ENCODE peak calls at places on chromosomes 6 and 20, in five cellular contexts. X is neural crest cell, P is substantia nigra, D is endothelial cell, U is GM23248. C is an unnamed sample.
A peak's percentile ranks its signal among the peaks of the same experiment; 100 is the strongest.

GRCh38 chr20:36104244-36104643 is 50.3 kb upstream of the EPB41L1 start:
- DNase-seq in X (no peak), U (no peak), P (no peak), D (no peak), C (no peak)

GRCh38 chr6:3489032-3489757 is 32.3 kb upstream of the SLC22A23 start:
- DNase-seq in U (peak; percentile 80), X (no peak), P (no peak), D (no peak), C (peak; percentile 43)

GRCh38 chr20:37311710-37312355 is 22.4 kb downstream of the MANBAL start:
- DNase-seq in U (peak; percentile 78), X (no peak), P (no peak), D (no peak), C (peak; percentile 71)

GRCh38 chr20:35511814-35512420 is 17.5 kb downstream of the C20orf173 start:
- DNase-seq in D (peak; percentile 20), P (no peak), X (peak; percentile 13), U (peak; percentile 59), C (peak; percentile 56)

GRCh38 chr6:113630738-113631535 is 226.2 kb upstream of the MARCKS start:
- DNase-seq in U (peak; percentile 82), D (no peak), P (no peak), X (no peak), C (peak; percentile 13)

GRCh38 chr6:41092421-41093140 is 19.8 kb downstream of the NFYA start:
- DNase-seq in U (peak; percentile 54), P (no peak), X (no peak), D (no peak), C (peak; percentile 40)

GRCh38 chr6:169244684-169245383 is 8.8 kb downstream of the THBS2 start:
- DNase-seq in X (no peak), U (no peak), P (no peak), D (no peak), C (no peak)

GRCh38 chr6:36836091-36836770 is 3.0 kb downstream of the CPNE5 start:
- DNase-seq in U (no peak), X (no peak), P (no peak), D (no peak), C (no peak)

GRCh38 chr6:169723991-169724553 is at the start of gene PHF10:
- DNase-seq in U (peak; percentile 62), D (peak; percentile 44), X (peak; percentile 34), P (peak; percentile 40), C (peak; percentile 89)

GRCh38 chr6:18410412-18410811 is 23.3 kb downstream of the RNF144B start:
- DNase-seq in X (no peak), P (no peak), U (no peak), D (no peak), C (no peak)

GRCh38 chr6:49563006-49563886 is 12.8 kb downstream of the C6orf141 start:
- DNase-seq in P (no peak), D (no peak), X (no peak), U (no peak), C (no peak)

GRCh38 chr6:139483082-139483481 is 108.6 kb upstream of the CITED2 start:
- DNase-seq in U (no peak), P (no peak), D (no peak), X (no peak), C (no peak)

GRCh38 chr6:114284281-114284680 is 58.5 kb downstream of the HS3ST5 start:
- DNase-seq in U (peak; percentile 33), D (no peak), X (no peak), P (no peak), C (no peak)

GRCh38 chr6:85594197-85594930 is 706 bp upstream of the SNX14 start:
- DNase-seq in U (peak; percentile 71), P (peak; percentile 63), D (no peak), X (no peak), C (no peak)

GRCh38 chr20:54174452-54175175 is 828 bp upstream of the CYP24A1 start:
- DNase-seq in D (no peak), X (no peak), U (no peak), P (no peak), C (no peak)

GRCh38 chr6:47111685-47112084 is 69.6 kb upstream of the ADGRF1 start:
- DNase-seq in X (no peak), P (no peak), U (no peak), D (no peak), C (no peak)

GRCh38 chr6:113862112-113862511 is 5.0 kb downstream of the MARCKS start:
- DNase-seq in X (no peak), D (no peak), U (no peak), P (no peak), C (no peak)

GRCh38 chr20:9160341-9160740 is 91.5 kb downstream of the PLCB4 start:
- DNase-seq in U (no peak), D (no peak), X (no peak), P (no peak), C (peak; percentile 16)

GRCh38 chr6:12233693-12234551 is 56.2 kb upstream of the EDN1 start:
- DNase-seq in D (peak; percentile 12), U (peak; percentile 84), X (peak; percentile 12), P (peak; percentile 6), C (peak; percentile 65)

GRCh38 chr6:84635081-84635745 is 129.2 kb downstream of the TBX18 start:
- DNase-seq in D (no peak), U (peak; percentile 62), X (no peak), P (no peak), C (peak; percentile 48)

GRCh38 chr6:89454300-89454699 is 21.3 kb downstream of the ANKRD6 start:
- DNase-seq in D (no peak), X (no peak), P (no peak), U (no peak), C (no peak)

GRCh38 chr20:53023717-53024116 is 51.6 kb downstream of the TSHZ2 start:
- DNase-seq in D (no peak), P (no peak), X (no peak), U (peak; percentile 83), C (peak; percentile 24)

GRCh38 chr20:12554416-12554815 is 454.4 kb upstream of the SPTLC3 start:
- DNase-seq in X (no peak), U (no peak), P (no peak), D (no peak), C (no peak)

GRCh38 chr6:108435391-108435790 is 125.3 kb upstream of the FOXO3 start:
- DNase-seq in P (no peak), X (no peak), D (no peak), U (no peak), C (no peak)

GRCh38 chr20:47227576-47227975 is 128.9 kb downstream of the ZMYND8 start:
- DNase-seq in P (no peak), U (no peak), D (no peak), X (no peak), C (no peak)

GRCh38 chr6:75266716-75267291 is 17.8 kb downstream of the TMEM30A start:
- DNase-seq in X (no peak), U (peak; percentile 72), D (no peak), P (no peak), C (peak; percentile 61)

GRCh38 chr6:69584913-69585729 is 211.7 kb downstream of the LMBRD1 start:
- DNase-seq in X (no peak), D (no peak), P (no peak), U (no peak), C (no peak)

GRCh38 chr6:144365176-144365710 is 80.1 kb downstream of the UTRN start:
- DNase-seq in D (no peak), X (no peak), P (no peak), U (peak; percentile 47), C (no peak)

GRCh38 chr6:68368845-68369244 is 266.2 kb upstream of the ADGRB3 start:
- DNase-seq in D (no peak), X (no peak), U (no peak), P (no peak), C (no peak)

C was measured in GM03348.